ENCODE peak calls at places on chromosomes 16 and 17, in seven cellular contexts. H, M, F, I, J, T and D are unnamed samples.

GRCh38 chr17:63364944-63365343 is 81.2 kb downstream of the CYB561 start:
- DNase-seq in H (no peak), J (no peak), M (no peak), I (no peak), F (no peak), T (no peak), D (no peak)

GRCh38 chr16:58158137-58158536 is 29.0 kb upstream of the CFAP20 start:
- DNase-seq in H (no peak), I (no peak), F (no peak), M (no peak), J (no peak), T (no peak), D (peak; percentile 15)

GRCh38 chr16:1444730-1445517 is 568 bp upstream of the CCDC154 start:
- DNase-seq in H (no peak), J (no peak), I (no peak), M (no peak), F (no peak), T (no peak), D (no peak)

GRCh38 chr16:66326995-66327513 is 39.4 kb upstream of the CDH5 start:
- DNase-seq in M (no peak), H (no peak), T (no peak), I (no peak), F (no peak), J (no peak), D (no peak)

GRCh38 chr16:82329504-82330192 is 159.6 kb upstream of the MPHOSPH6 start:
- DNase-seq in F (no peak), H (no peak), I (no peak), T (no peak), J (no peak), M (no peak), D (no peak)

GRCh38 chr17:38789185-38789584 is 10.2 kb downstream of the PIP4K2B start:
- DNase-seq in H (no peak), F (no peak), J (no peak), T (peak; percentile 82), M (no peak), I (peak; percentile 72), D (no peak)

GRCh38 chr17:33753452-33753851 is 460.4 kb upstream of the ASIC2 start:
- DNase-seq in H (no peak), T (no peak), F (no peak), J (no peak), I (no peak), M (no peak), D (no peak)

GRCh38 chr16:77276686-77277085 is 77.5 kb downstream of the SYCE1L start:
- DNase-seq in I (no peak), J (no peak), T (no peak), F (no peak), H (no peak), M (no peak), D (no peak)

GRCh38 chr16:31916056-31916488 is 42.5 kb downstream of the ZNF267 start:
- DNase-seq in I (no peak), J (no peak), F (no peak), M (no peak), T (no peak), H (no peak), D (peak; percentile 13)

GRCh38 chr17:82388223-82388921 is 16.8 kb downstream of the UTS2R start:
- DNase-seq in J (no peak), I (no peak), H (no peak), M (no peak), F (no peak), T (no peak), D (peak; percentile 82)

GRCh38 chr17:76382305-76382802 is 2.1 kb upstream of the SPHK1 start:
- DNase-seq in M (no peak), F (no peak), T (no peak), I (peak; percentile 81), J (no peak), H (no peak), D (peak; percentile 94)

GRCh38 chr16:19169081-19169639 is 1.1 kb downstream of the SYT17 start:
- DNase-seq in F (no peak), I (no peak), J (no peak), H (no peak), M (no peak), T (no peak), D (peak; percentile 86)

GRCh38 chr16:27346818-27347217 is 33.0 kb downstream of the IL4R start:
- DNase-seq in H (no peak), T (no peak), I (no peak), J (no peak), F (no peak), M (no peak), D (no peak)

GRCh38 chr16:85528528-85529387 is 84.4 kb upstream of the GSE1 start:
- DNase-seq in I (no peak), J (no peak), M (no peak), T (no peak), H (no peak), F (no peak), D (no peak)

GRCh38 chr17:47864791-47865216 is 13.8 kb upstream of the SP6 start:
- DNase-seq in F (no peak), M (no peak), T (no peak), J (peak; percentile 66), H (no peak), I (peak; percentile 58), D (peak; percentile 80)

GRCh38 chr17:49390548-49391324 is 23.9 kb downstream of the PHB1 start:
- DNase-seq in M (no peak), I (peak; percentile 37), H (no peak), T (no peak), J (no peak), F (no peak), D (no peak)

GRCh38 chr16:80121522-80121909 is 419.3 kb upstream of the DYNLRB2 start:
- DNase-seq in M (no peak), F (no peak), H (no peak), I (no peak), T (no peak), J (no peak), D (no peak)

GRCh38 chr16:8644513-8645140 is 23.1 kb downstream of the METTL22 start:
- DNase-seq in I (no peak), T (no peak), M (no peak), J (no peak), F (no peak), H (no peak), D (no peak)

GRCh38 chr17:32495347-32496253 is 8.8 kb downstream of the CDK5R1 start:
- DNase-seq in T (no peak), F (no peak), H (no peak), J (peak; percentile 75), I (no peak), M (no peak), D (peak; percentile 88)

GRCh38 chr17:75684924-75685323 is 17.8 kb downstream of the SAP30BP start:
- DNase-seq in H (peak; percentile 55), I (peak; percentile 54), J (peak; percentile 67), M (no peak), T (no peak), F (no peak), D (no peak)

GRCh38 chr17:66542967-66543525 is 240.6 kb downstream of the PRKCA start:
- DNase-seq in F (no peak), H (no peak), J (no peak), T (no peak), M (no peak), I (peak; percentile 89), D (peak; percentile 56)

GRCh38 chr16:77585852-77586251 is 136.5 kb upstream of the NUDT7 start:
- DNase-seq in M (no peak), I (no peak), H (no peak), F (no peak), T (no peak), J (no peak), D (peak; percentile 22)

GRCh38 chr17:67770539-67770938 is 52.8 kb downstream of the NOL11 start:
- DNase-seq in J (no peak), H (no peak), F (no peak), M (no peak), T (no peak), I (no peak), D (no peak)

GRCh38 chr17:48162305-48162934 is 54.9 kb downstream of the SNX11 start:
- DNase-seq in I (no peak), T (no peak), H (no peak), F (no peak), M (no peak), J (no peak), D (no peak)

GRCh38 chr17:4837471-4838305 is 4.5 kb downstream of the MINK1 start:
- DNase-seq in J (no peak), F (no peak), T (no peak), M (no peak), I (no peak), H (no peak), D (peak; percentile 35)

GRCh38 chr17:37466471-37466870 is 23.2 kb upstream of the DUSP14 start:
- DNase-seq in T (no peak), I (no peak), F (no peak), M (no peak), H (no peak), J (no peak), D (no peak)

GRCh38 chr17:41824086-41824485 is 11.3 kb downstream of the FKBP10 start:
- DNase-seq in I (no peak), J (no peak), H (no peak), T (peak; percentile 32), F (no peak), M (no peak), D (peak; percentile 71)

GRCh38 chr17:66348605-66349165 is 46.3 kb downstream of the PRKCA start:
- DNase-seq in F (no peak), T (peak; percentile 76), H (no peak), M (no peak), J (no peak), I (peak; percentile 85), D (peak; percentile 71)

GRCh38 chr17:36085710-36086268 is 4.2 kb downstream of the CCL3 start:
- DNase-seq in M (no peak), T (no peak), F (no peak), H (no peak), I (no peak), J (no peak), D (no peak)

GRCh38 chr17:35973333-35974260 is 7.7 kb downstream of the CCL16 start:
- DNase-seq in H (no peak), M (no peak), J (no peak), T (no peak), I (peak; percentile 30), F (no peak), D (peak; percentile 18)

GRCh38 chr17:78144146-78144719 is 2.0 kb upstream of the C17orf99 start:
- DNase-seq in I (peak; percentile 87), T (peak; percentile 69), J (no peak), M (no peak), H (no peak), F (no peak), D (peak; percentile 93)

GRCh38 chr17:65055280-65055707 is 1.2 kb downstream of the GNA13 start:
- DNase-seq in I (no peak), T (no peak), F (peak; percentile 6), J (no peak), M (no peak), H (no peak), D (peak; percentile 68)

GRCh38 chr16:55116165-55116894 is 185.7 kb downstream of the IRX5 start:
- DNase-seq in J (no peak), T (peak; percentile 79), F (no peak), M (no peak), I (peak; percentile 33), H (no peak), D (peak; percentile 96)

GRCh38 chr17:80264793-80265075 is 4.1 kb downstream of the RNF213 start:
- DNase-seq in H (no peak), J (no peak), T (no peak), I (no peak), M (no peak), F (no peak), D (peak; percentile 3)